ENCODE peak calls at places on chromosomes 1 and 21, in four cellular contexts. B, N, S and Q are unnamed samples.

GRCh38 chr1:215474940-215475339 is 92.2 kb upstream of the KCTD3 start:
- DNase-seq in N (no peak), S (no peak), B (no peak), Q (no peak)

GRCh38 chr1:42939216-42939615 is 19.5 kb downstream of the SLC2A1 start:
- DNase-seq in N (no peak), B (peak; percentile 13), S (no peak), Q (no peak)

GRCh38 chr21:34085129-34085528 is 11.8 kb downstream of the MRPS6 start:
- DNase-seq in N (no peak), B (no peak), S (peak; percentile 33), Q (no peak)

GRCh38 chr1:160284782-160285344 is at the start of gene PEX19:
- DNase-seq in S (peak; percentile 97), N (peak; percentile 95), B (peak; percentile 96), Q (peak; percentile 93)

GRCh38 chr1:223143760-223144248 is 756 bp upstream of the TLR5 start:
- DNase-seq in N (peak; percentile 78), B (peak; percentile 57), S (no peak), Q (peak; percentile 24)

GRCh38 chr21:42291751-42292562 is 23.3 kb downstream of the TFF3 start:
- DNase-seq in B (no peak), S (no peak), N (no peak), Q (no peak)

GRCh38 chr1:43147625-43148319 is 24.3 kb downstream of the EBNA1BP2 start:
- DNase-seq in B (peak; percentile 78), S (peak; percentile 99), N (peak; percentile 86), Q (peak; percentile 63)

GRCh38 chr1:150576367-150576711 is 3.1 kb downstream of the MCL1 start:
- DNase-seq in B (no peak), S (no peak), N (no peak), Q (no peak)

GRCh38 chr1:113530021-113530420 is 139.7 kb downstream of the MAGI3 start:
- DNase-seq in N (no peak), B (no peak), S (no peak), Q (no peak)

GRCh38 chr1:91325456-91325855 is 79.2 kb downstream of the HFM1 start:
- DNase-seq in S (no peak), B (no peak), N (no peak), Q (no peak)

GRCh38 chr21:42309753-42310213 is 5.4 kb downstream of the TFF3 start:
- DNase-seq in B (no peak), N (peak; percentile 76), S (peak; percentile 78), Q (peak; percentile 43)

GRCh38 chr1:168751195-168751650 is 22.2 kb upstream of the DPT start:
- DNase-seq in B (no peak), S (no peak), N (no peak), Q (no peak)

GRCh38 chr1:94865369-94865768 is 45.2 kb downstream of the SLC44A3 start:
- DNase-seq in N (no peak), S (no peak), B (no peak), Q (no peak)

GRCh38 chr1:30413606-30414005 is 309.8 kb downstream of the MATN1 start:
- DNase-seq in S (no peak), N (no peak), B (no peak), Q (no peak)

GRCh38 chr21:45478816-45479669 is 63.2 kb downstream of the SLC19A1 start:
- DNase-seq in N (no peak), B (no peak), S (no peak), Q (no peak)

GRCh38 chr21:45480701-45481500 is 61.3 kb downstream of the SLC19A1 start:
- DNase-seq in N (no peak), B (no peak), S (no peak), Q (no peak)

GRCh38 chr21:45478115-45478801 is 64.0 kb downstream of the SLC19A1 start:
- DNase-seq in B (peak; percentile 81), S (peak; percentile 87), N (peak; percentile 83), Q (peak; percentile 71)

GRCh38 chr21:45481566-45481965 is 60.7 kb downstream of the SLC19A1 start:
- DNase-seq in N (no peak), S (no peak), B (no peak), Q (no peak)

GRCh38 chr21:45479691-45480675 is 62.3 kb downstream of the SLC19A1 start:
- DNase-seq in B (no peak), N (no peak), S (no peak), Q (no peak)
- H3K27ac ChIP-seq in B (no peak overlapping the region), N (no peak overlapping the region), S (no peak overlapping the region), Q (no peak overlapping the region)

DNA sequence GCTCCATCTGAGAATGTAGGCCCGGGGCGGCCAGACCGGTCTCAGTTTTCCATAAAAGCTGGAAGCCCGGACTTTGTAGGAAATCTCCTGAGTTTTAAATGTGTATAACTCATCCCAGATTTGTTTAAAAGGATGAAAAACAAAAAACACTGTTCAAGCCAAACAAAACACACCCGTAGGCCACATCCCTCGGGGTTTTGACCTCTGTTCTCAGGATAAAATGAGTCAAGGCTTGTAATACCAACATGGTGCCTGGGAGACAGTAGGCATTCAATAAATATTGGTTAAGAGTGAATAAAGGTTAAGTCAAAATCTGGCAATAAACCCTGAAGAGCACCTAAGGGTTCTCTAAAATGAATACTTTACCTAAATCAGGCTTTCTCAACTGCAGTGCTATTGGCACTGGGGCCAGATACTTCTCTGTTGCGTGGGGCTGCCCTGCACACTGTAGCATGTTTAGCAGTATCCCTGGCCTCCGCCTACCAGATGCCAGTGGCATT is 55.0 kb downstream of the KAZN start:
- DNase-seq in B (no peak), S (no peak), N (no peak), Q (no peak)
- H3K27ac ChIP-seq in B (no peak overlapping the region), S (no peak overlapping the region), N (no peak overlapping the region), Q (no peak overlapping the region)

GRCh38 chr1:9230869-9231533 is 3.6 kb upstream of the H6PD start:
- DNase-seq in B (no peak), S (no peak), N (no peak), Q (no peak)
- H3K27ac ChIP-seq in B (no peak overlapping the region), S (no peak overlapping the region), N (no peak overlapping the region), Q (no peak overlapping the region)

GRCh38 chr1:19084206-19084738 is 125.8 kb downstream of the UBR4 start:
- DNase-seq in S (no peak), N (no peak), B (no peak), Q (no peak)
- H3K27ac ChIP-seq in S (no peak overlapping the region), N (no peak overlapping the region), B (no peak overlapping the region), Q (peak overlapping the region; percentile 75)

GRCh38 chr1:54221113-54221834 is 21.3 kb downstream of the MRPL37 start:
- DNase-seq in B (no peak), N (no peak), S (no peak), Q (no peak)
- H3K27ac ChIP-seq in B (no peak overlapping the region), N (peak overlapping the region; percentile 64), S (no peak overlapping the region), Q (peak overlapping the region; percentile 70)